ENCODE peak calls at places on chromosomes 3 and 15, in six cellular contexts. P is DMS 273 treated with DMSO at 0.1 percent for 48 hours, L is skeletal muscle cell, U is IMR-90, N is BJ, R is HTR-8/SVneo. A is an unnamed sample.
A peak's percentile ranks its signal among the peaks of the same experiment; 100 is the strongest.

GRCh38 chr15:89104172-89104564 is 15.9 kb downstream of the ABHD2 start:
- DNase-seq in L (peak; percentile 62), U (peak; percentile 29), P (no peak), R (no peak), N (no peak), A (no peak)

GRCh38 chr15:76235186-76235826 is 76.0 kb downstream of the ETFA start:
- DNase-seq in N (peak; percentile 15), U (peak; percentile 53), L (peak; percentile 0), P (peak; percentile 22), R (peak; percentile 40), A (peak; percentile 47)

GRCh38 chr3:48426401-48426909 is 3.4 kb downstream of the PLXNB1 start:
- DNase-seq in R (no peak), L (no peak), U (no peak), N (no peak), P (no peak), A (no peak)

GRCh38 chr3:114880078-114880477 is 267.0 kb downstream of the ZBTB20 start:
- DNase-seq in N (no peak), U (peak; percentile 2), R (no peak), L (no peak), P (peak; percentile 28), A (no peak)

GRCh38 chr15:71485094-71485693 is 325.2 kb upstream of the NR2E3 start:
- DNase-seq in R (no peak), N (no peak), U (no peak), L (no peak), P (no peak), A (no peak)

GRCh38 chr3:197836244-197836643 is 45.2 kb downstream of the LRCH3 start:
- DNase-seq in N (no peak), U (no peak), P (no peak), L (no peak), R (no peak), A (no peak)

GRCh38 chr3:90091557-90091956 is 984.1 kb downstream of the EPHA3 start:
- DNase-seq in R (peak; percentile 14), P (peak; percentile 60), L (peak; percentile 77), N (no peak), U (peak; percentile 34), A (peak; percentile 36)

GRCh38 chr3:171690291-171690690 is 120.0 kb downstream of the PLD1 start:
- DNase-seq in U (no peak), L (no peak), N (no peak), R (no peak), P (no peak), A (no peak)

GRCh38 chr3:44323341-44323955 is 15.1 kb upstream of the TCAIM start:
- DNase-seq in U (peak; percentile 71), L (peak; percentile 25), N (no peak), P (peak; percentile 30), R (peak; percentile 44), A (peak; percentile 75)

GRCh38 chr3:47348411-47349154 is 32.2 kb upstream of the PTPN23 start:
- DNase-seq in L (no peak), U (no peak), R (no peak), P (no peak), N (no peak), A (no peak)

GRCh38 chr15:29115093-29115991 is 154.3 kb downstream of the NSMCE3 start:
- DNase-seq in L (no peak), U (no peak), N (no peak), R (no peak), P (no peak), A (no peak)

GRCh38 chr15:98841419-98841970 is 166.1 kb downstream of the PGPEP1L start:
- DNase-seq in R (no peak), N (no peak), U (no peak), P (no peak), L (no peak), A (no peak)

GRCh38 chr3:191500892-191501291 is 39.9 kb downstream of the PYDC2 start:
- DNase-seq in R (no peak), P (no peak), U (no peak), L (no peak), N (no peak), A (no peak)

GRCh38 chr3:190582667-190583066 is 68.8 kb downstream of the IL1RAP start:
- DNase-seq in P (no peak), L (no peak), R (no peak), N (no peak), U (no peak), A (no peak)

GRCh38 chr15:56042982-56043980 is 49.9 kb upstream of the NEDD4 start:
- DNase-seq in U (no peak), R (no peak), P (no peak), N (no peak), L (no peak), A (peak; percentile 51)

GRCh38 chr3:160480931-160481330 is 31.3 kb upstream of the TRIM59 start:
- DNase-seq in U (peak; percentile 40), L (no peak), R (no peak), N (no peak), P (no peak), A (no peak)

GRCh38 chr15:100204211-100204610 is 137.6 kb downstream of the ADAMTS17 start:
- DNase-seq in R (no peak), P (no peak), N (no peak), U (no peak), L (no peak), A (no peak)

GRCh38 chr3:55271549-55271948 is 215.6 kb downstream of the WNT5A start:
- DNase-seq in R (no peak), N (no peak), U (no peak), L (no peak), P (no peak), A (no peak)

GRCh38 chr3:100047455-100048141 is 66.7 kb downstream of the FILIP1L start:
- DNase-seq in U (peak; percentile 97), P (no peak), N (peak; percentile 80), R (peak; percentile 54), L (peak; percentile 87), A (peak; percentile 71)

GRCh38 chr3:157240413-157240812 is 80.5 kb upstream of the CCNL1 start:
- DNase-seq in N (no peak), L (no peak), R (no peak), P (no peak), U (no peak), A (no peak)

GRCh38 chr3:118740722-118741290 is 293.8 kb downstream of the IGSF11 start:
- DNase-seq in P (no peak), N (no peak), L (no peak), U (no peak), R (no peak), A (no peak)

GRCh38 chr3:130950641-130951040 is 56.8 kb downstream of the ATP2C1 start:
- DNase-seq in R (no peak), N (no peak), P (no peak), L (no peak), U (peak; percentile 78), A (no peak)

GRCh38 chr3:52434491-52435115 is 10.3 kb downstream of the SEMA3G start:
- DNase-seq in U (no peak), R (no peak), L (no peak), P (no peak), N (no peak), A (no peak)

GRCh38 chr3:191246628-191247027 is 47.6 kb downstream of the OSTN start:
- DNase-seq in R (peak; percentile 41), L (no peak), N (peak; percentile 29), P (no peak), U (peak; percentile 83), A (peak; percentile 34)

GRCh38 chr15:40770147-40770721 is 454 bp downstream of the C15orf62 start:
- DNase-seq in N (no peak), R (no peak), U (no peak), P (peak; percentile 27), L (no peak), A (peak; percentile 89)

GRCh38 chr15:51094606-51095569 is at the start of gene TNFAIP8L3:
- DNase-seq in U (no peak), L (no peak), N (no peak), P (no peak), R (no peak), A (no peak)

GRCh38 chr3:119336823-119337222 is 42.6 kb downstream of the ARHGAP31 start:
- DNase-seq in R (no peak), U (no peak), P (no peak), N (no peak), L (no peak), A (no peak)

GRCh38 chr3:55487376-55488241 is 503 bp upstream of the WNT5A start:
- DNase-seq in P (no peak), N (no peak), R (no peak), L (no peak), U (peak; percentile 73), A (peak; percentile 12)

GRCh38 chr3:100096866-100097265 is 17.4 kb downstream of the FILIP1L start:
- DNase-seq in U (no peak), R (no peak), P (no peak), N (no peak), L (no peak), A (no peak)

GRCh38 chr15:77671274-77672056 is 38.8 kb upstream of the LINGO1 start:
- DNase-seq in U (no peak), P (no peak), L (no peak), R (no peak), N (no peak), A (no peak)

GRCh38 chr3:117141821-117142220 is 432.2 kb downstream of the TUSC7 start:
- DNase-seq in R (no peak), U (no peak), L (no peak), N (no peak), P (no peak), A (no peak)

GRCh38 chr3:126312326-126312725 is 44.9 kb downstream of the KLF15 start:
- DNase-seq in L (no peak), N (no peak), P (no peak), R (no peak), U (no peak), A (no peak)

GRCh38 chr3:153162513-153163348 is 705 bp downstream of the RAP2B start:
- DNase-seq in N (no peak), R (no peak), P (no peak), U (peak; percentile 26), L (no peak), A (peak; percentile 29)